ENCODE peak calls at places on chromosomes 1 and 21, in five cellular contexts. R, P, C, H and J are unnamed samples.

GRCh38 chr1:212967767-212968166 is 17.4 kb downstream of the VASH2 start:
- DNase-seq in R (peak; percentile 76), H (peak; percentile 61), P (no peak), C (peak; percentile 45), J (peak; percentile 91)

GRCh38 chr1:180584869-180585268 is 26.1 kb downstream of the OVAAL start:
- DNase-seq in H (no peak), R (no peak), P (no peak), C (peak; percentile 66), J (no peak)

GRCh38 chr21:17146426-17146825 is 366.4 kb upstream of the CXADR start:
- DNase-seq in P (no peak), C (no peak), R (no peak), H (no peak), J (no peak)

GRCh38 chr21:33760641-33761103 is 118.4 kb downstream of the ITSN1 start:
- DNase-seq in R (no peak), H (no peak), C (no peak), P (no peak), J (no peak)

GRCh38 chr1:204726478-204726877 is 40.9 kb upstream of the LRRN2 start:
- DNase-seq in P (no peak), R (no peak), H (no peak), C (peak; percentile 51), J (no peak)

GRCh38 chr21:33189237-33189636 is 40.5 kb upstream of the IFNAR2 start:
- DNase-seq in C (no peak), H (no peak), P (no peak), R (no peak), J (no peak)

GRCh38 chr1:108829498-108829916 is 27.4 kb downstream of the AKNAD1 start:
- DNase-seq in H (no peak), R (no peak), P (no peak), C (peak; percentile 27), J (no peak)

GRCh38 chr1:245197911-245198379 is 43.2 kb downstream of the KIF26B start:
- DNase-seq in P (no peak), R (no peak), C (no peak), H (no peak), J (no peak)

GRCh38 chr21:17537299-17537698 is 24.5 kb downstream of the CXADR start:
- DNase-seq in R (no peak), P (no peak), H (no peak), C (no peak), J (no peak)

GRCh38 chr1:83573776-83574175 is 425.2 kb downstream of the TTLL7 start:
- DNase-seq in P (no peak), R (no peak), H (no peak), C (no peak), J (no peak)
- TF ChIP-seq SUZ12 in P (no peak), R (no peak), H (no peak), C (no peak), J (no peak)

DNA sequence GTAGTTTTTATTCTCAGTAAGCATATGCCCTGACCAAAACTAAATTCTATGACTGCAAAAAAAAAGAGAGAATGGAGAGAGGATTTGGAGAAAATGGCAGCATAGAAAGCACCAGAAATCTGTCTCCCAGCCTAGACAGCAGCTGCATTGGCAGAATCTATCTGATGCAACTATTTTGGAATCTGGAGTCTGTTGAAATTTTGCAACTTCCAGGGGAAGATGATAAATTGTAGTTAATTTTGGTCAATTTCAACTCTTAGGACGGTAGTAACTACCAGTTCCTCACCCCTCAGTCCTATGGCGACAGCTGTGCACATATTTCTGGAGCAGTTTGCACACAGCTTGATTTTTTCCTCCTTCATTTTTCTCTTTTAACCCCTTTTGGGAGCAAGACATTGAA is 10.9 kb downstream of the EXO5 start:
- DNase-seq in R (no peak), H (no peak), P (no peak), C (no peak), J (no peak)
- TF ChIP-seq SUZ12 in R (no peak), H (no peak), P (no peak), C (no peak), J (no peak)

GRCh38 chr1:13699510-13699909 is 478 bp upstream of the PRDM2 start:
- DNase-seq in C (no peak), P (no peak), H (no peak), R (no peak), J (no peak)

GRCh38 chr1:13702425-13703127 is 2.6 kb downstream of the PRDM2 start:
- DNase-seq in P (peak; percentile 89), C (no peak), R (no peak), H (no peak), J (no peak)

GRCh38 chr1:13701274-13701650 is 1.3 kb downstream of the PRDM2 start:
- DNase-seq in R (no peak), P (no peak), H (no peak), C (no peak), J (no peak)

GRCh38 chr1:13699936-13700520 is at the start of gene PRDM2:
- DNase-seq in R (peak; percentile 58), P (no peak), H (no peak), C (no peak), J (peak; percentile 13)

GRCh38 chr1:13700521-13701273 is 709 bp downstream of the PRDM2 start:
- DNase-seq in C (no peak), R (peak; percentile 53), P (no peak), H (no peak), J (no peak)
- TF ChIP-seq SUZ12 in C (no peak), R (no peak), P (no peak), H (peak; percentile 50), J (no peak)

GRCh38 chr1:67760030-67760821 is 73.0 kb downstream of the GNG12 start:
- DNase-seq in P (peak; percentile 90), R (peak; percentile 80), C (peak; percentile 87), H (no peak), J (peak; percentile 59)
- TF ChIP-seq SUZ12 in P (no peak), R (no peak), C (no peak), H (no peak), J (no peak)

GRCh38 chr1:220708929-220709801 is 19.0 kb downstream of the C1orf115 start:
- DNase-seq in P (no peak), C (no peak), H (no peak), R (no peak), J (no peak)
- TF ChIP-seq SUZ12 in P (no peak), C (no peak), H (no peak), R (no peak), J (no peak)

GRCh38 chr1:114349891-114350605 is 161.0 kb downstream of the TRIM33 start:
- DNase-seq in H (no peak), R (no peak), C (no peak), P (no peak), J (no peak)

GRCh38 chr1:114355240-114355639 is 155.8 kb downstream of the TRIM33 start:
- DNase-seq in C (no peak), H (no peak), P (no peak), R (no peak), J (no peak)

GRCh38 chr1:114350731-114351445 is 160.1 kb downstream of the TRIM33 start:
- DNase-seq in H (no peak), P (no peak), C (no peak), R (no peak), J (no peak)

GRCh38 chr1:114352797-114353196 is 158.2 kb downstream of the TRIM33 start:
- DNase-seq in R (no peak), H (no peak), P (no peak), C (no peak), J (no peak)

GRCh38 chr1:114353233-114353632 is 157.8 kb downstream of the TRIM33 start:
- DNase-seq in C (peak; percentile 10), H (no peak), P (no peak), R (no peak), J (no peak)
- TF ChIP-seq SUZ12 in C (no peak), H (no peak), P (no peak), R (no peak), J (no peak)